ENCODE peak calls at places on chromosomes 6 and 20, in eight cellular contexts. L, C, I, V, E, F, M and R are unnamed samples.

GRCh38 chr6:126040394-126040793 is 54.1 kb downstream of the TRMT11 start:
- DNase-seq in E (no peak), I (no peak), L (no peak), V (no peak), C (no peak), M (no peak), F (no peak), R (no peak)

GRCh38 chr6:75296811-75297779 is 12.5 kb upstream of the TMEM30A start:
- DNase-seq in I (peak; percentile 80), L (no peak), F (no peak), V (no peak), E (no peak), C (peak; percentile 62), M (no peak), R (no peak)

GRCh38 chr6:113859349-113860164 is 2.4 kb downstream of the MARCKS start:
- DNase-seq in E (no peak), I (peak; percentile 55), C (peak; percentile 19), M (peak; percentile 35), V (peak; percentile 28), F (no peak), L (peak; percentile 88), R (peak; percentile 23)

GRCh38 chr20:23459431-23460112 is 6.9 kb upstream of the CST11 start:
- DNase-seq in C (no peak), E (no peak), L (no peak), M (no peak), V (no peak), I (no peak), F (no peak), R (no peak)

GRCh38 chr6:119446623-119447008 is 97.1 kb upstream of the MAN1A1 start:
- DNase-seq in F (peak; percentile 63), V (peak; percentile 16), M (peak; percentile 48), E (no peak), C (no peak), I (peak; percentile 92), L (no peak), R (peak; percentile 72)

GRCh38 chr20:35702824-35703695 is 3.9 kb downstream of the ROMO1 start:
- DNase-seq in C (no peak), I (no peak), L (no peak), F (no peak), V (no peak), E (no peak), M (no peak), R (no peak)

GRCh38 chr6:156866181-156866862 is 89.1 kb downstream of the ARID1B start:
- DNase-seq in E (no peak), C (no peak), I (peak; percentile 64), V (peak; percentile 22), F (peak; percentile 47), L (no peak), M (peak; percentile 32), R (no peak)

GRCh38 chr6:144263786-144264185 is 21.3 kb upstream of the UTRN start:
- DNase-seq in C (no peak), L (no peak), F (peak; percentile 6), I (no peak), M (no peak), E (no peak), V (no peak), R (no peak)

GRCh38 chr20:36092424-36093024 is 62.0 kb upstream of the EPB41L1 start:
- DNase-seq in E (no peak), F (no peak), C (peak; percentile 72), L (no peak), V (no peak), M (no peak), I (no peak), R (no peak)

GRCh38 chr6:120111001-120111400 is 761.4 kb upstream of the MAN1A1 start:
- DNase-seq in V (no peak), C (peak; percentile 5), L (no peak), E (no peak), F (no peak), M (no peak), I (no peak), R (no peak)

GRCh38 chr6:84967389-84967788 is 203.0 kb upstream of the TBX18 start:
- DNase-seq in E (no peak), F (peak; percentile 56), C (peak; percentile 31), M (no peak), L (no peak), I (peak; percentile 57), V (no peak), R (no peak)

GRCh38 chr6:28709478-28710349 is 184.0 kb downstream of the GPX5 start:
- DNase-seq in M (no peak), I (no peak), F (peak; percentile 47), C (no peak), E (no peak), V (no peak), L (no peak), R (no peak)

GRCh38 chr20:24432057-24432456 is 37.4 kb upstream of the SYNDIG1 start:
- DNase-seq in F (no peak), E (no peak), I (no peak), V (no peak), C (no peak), L (no peak), M (no peak), R (no peak)

GRCh38 chr6:66496659-66497058 is 789.6 kb upstream of the EYS start:
- DNase-seq in C (peak; percentile 61), L (no peak), F (no peak), M (no peak), E (no peak), V (no peak), I (peak; percentile 42), R (no peak)

GRCh38 chr20:49508435-49509199 is 26.1 kb upstream of the KCNB1 start:
- DNase-seq in M (no peak), L (no peak), F (peak; percentile 13), E (peak; percentile 4), I (peak; percentile 55), C (peak; percentile 60), V (no peak), R (no peak)

GRCh38 chr6:157669747-157670216 is 153.3 kb upstream of the SNX9 start:
- DNase-seq in E (no peak), F (peak; percentile 61), C (peak; percentile 65), I (peak; percentile 83), M (peak; percentile 80), L (peak; percentile 82), V (peak; percentile 63), R (peak; percentile 91)

GRCh38 chr6:33860706-33861474 is 57.1 kb upstream of the MLN start:
- DNase-seq in F (no peak), V (peak; percentile 19), E (no peak), M (no peak), L (no peak), C (no peak), I (no peak), R (no peak)

GRCh38 chr20:44586986-44587980 is 4.9 kb downstream of the PKIG start:
- DNase-seq in I (peak; percentile 37), C (no peak), V (no peak), M (no peak), L (no peak), F (no peak), E (no peak), R (no peak)

DNA sequence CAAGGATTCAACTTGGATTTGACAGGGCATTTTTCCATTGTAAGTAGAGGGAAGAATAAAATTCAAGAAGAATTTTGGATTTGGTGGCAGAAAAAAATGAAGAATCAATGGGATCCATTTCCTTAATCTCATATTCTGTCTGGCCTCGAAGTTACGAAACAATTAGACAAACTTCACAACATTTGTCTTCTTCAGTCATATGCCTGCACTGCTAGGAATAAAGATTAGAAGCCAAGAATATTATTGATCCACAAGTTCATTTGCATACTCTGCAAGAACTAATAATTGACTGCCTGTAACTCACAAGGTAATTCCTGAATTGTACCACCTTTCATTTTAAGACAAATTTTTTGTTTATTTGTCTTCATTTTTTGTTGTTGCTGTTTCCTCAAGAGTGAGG is 486.2 kb downstream of the HAO1 start:
- DNase-seq in I (no peak), F (no peak), C (no peak), V (no peak), E (no peak), L (no peak), M (no peak), R (no peak)
- TF ChIP-seq CTCF in I (no peak), F (no peak), C (no peak), V (no peak), E (no peak), L (no peak), M (no peak), R (no peak)

GRCh38 chr20:38498909-38499308 is 26.3 kb downstream of the RALGAPB start:
- DNase-seq in M (no peak), F (no peak), C (no peak), I (no peak), V (no peak), E (no peak), L (no peak), R (no peak)

GRCh38 chr20:38501858-38502431 is 29.3 kb downstream of the RALGAPB start:
- DNase-seq in F (no peak), E (no peak), I (no peak), V (no peak), C (no peak), M (no peak), L (no peak), R (no peak)

GRCh38 chr20:38499366-38499765 is 26.7 kb downstream of the RALGAPB start:
- DNase-seq in E (no peak), L (no peak), C (no peak), F (no peak), V (no peak), M (no peak), I (no peak), R (no peak)

DNA sequence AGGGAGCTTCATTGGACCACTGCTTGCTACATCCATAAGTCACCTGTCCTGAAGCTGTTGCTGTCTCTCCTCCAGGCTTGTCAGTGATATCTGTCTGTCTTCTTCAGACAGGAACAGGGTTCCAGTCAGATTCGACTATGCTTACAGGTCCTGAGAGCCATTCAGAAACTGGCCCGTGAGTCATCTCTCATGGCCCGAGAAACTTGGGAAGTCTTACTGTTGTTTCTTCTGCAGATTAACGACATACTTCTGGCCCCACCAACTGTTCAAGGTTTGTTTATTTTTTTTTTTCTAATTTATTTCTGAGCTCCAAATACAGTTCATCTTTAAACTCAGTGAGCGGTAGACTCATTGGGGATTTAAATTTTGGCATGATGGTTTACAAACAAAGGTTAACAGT is 24.6 kb downstream of the RALGAPB start:
- DNase-seq in M (no peak), E (no peak), I (peak; percentile 12), L (no peak), C (no peak), V (no peak), F (peak; percentile 62), R (no peak)
- H3K36me3 ChIP-seq in M (peaks cover 13% of the 10 kb centered on the region), E (no peaks in the 10 kb centered on the region), I (peaks cover 10% of the 10 kb centered on the region), L (peaks cover 65% of the 10 kb centered on the region), C (peaks cover 29% of the 10 kb centered on the region), V (peaks cover 7% of the 10 kb centered on the region), F (peaks cover 38% of the 10 kb centered on the region), R (peaks cover 79% of the 10 kb centered on the region)

GRCh38 chr6:52577022-52577777 is at the start of gene TRAM2:
- DNase-seq in V (peak; percentile 74), L (peak; percentile 96), E (no peak), F (peak; percentile 56), C (peak; percentile 93), I (peak; percentile 84), M (peak; percentile 91), R (peak; percentile 72)
- TF ChIP-seq CTCF in V (no peak), L (no peak), E (no peak), F (peak; percentile 34), C (peak; percentile 4), I (peak; percentile 11), M (no peak), R (peak; percentile 24)

DNA sequence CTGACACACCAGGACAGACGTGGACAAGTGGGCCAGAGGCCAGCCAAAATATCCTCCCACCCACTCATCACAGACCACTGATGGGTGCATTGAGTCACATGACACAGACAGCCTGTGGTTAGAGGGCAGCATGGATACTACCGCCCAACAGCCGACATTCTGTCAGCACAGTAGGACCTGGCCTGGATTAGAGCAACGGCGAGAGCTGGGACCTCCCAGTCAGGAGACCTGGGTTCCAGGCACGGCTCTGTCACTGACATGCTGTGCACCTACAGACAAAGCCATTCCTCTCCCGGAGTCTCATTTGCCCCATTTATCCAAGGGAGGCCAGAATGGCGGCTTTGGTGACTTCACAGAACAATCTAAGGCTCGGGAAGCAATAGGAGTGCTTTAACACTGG is 8.0 kb downstream of the ZNF335 start:
- DNase-seq in I (no peak), L (peak; percentile 46), F (no peak), C (no peak), M (no peak), V (no peak), E (no peak), R (no peak)
- H3K36me3 ChIP-seq in I (peaks cover 51% of the 10 kb centered on the region), L (peaks cover 100% of the 10 kb centered on the region), F (peaks cover 79% of the 10 kb centered on the region), C (peaks cover 43% of the 10 kb centered on the region), M (peaks cover 29% of the 10 kb centered on the region), V (peaks cover 6% of the 10 kb centered on the region), E (peaks cover 4% of the 10 kb centered on the region), R (peaks cover 84% of the 10 kb centered on the region)